ENCODE peak calls at places on chromosomes 1 and 21, in six cellular contexts. One of them, this sample, is unnamed.

GRCh38 chr21:26140185-26140584 is 30.4 kb downstream of the APP start:
- DNase-seq in GM12878: no peak
- DNase-seq in K562: peak
- DNase-seq in HepG2: peak
- DNase-seq in H1: no peak
- DNase-seq in GM12891: no peak
- DNase-seq in this sample: no peak

GRCh38 chr1:247531937-247532336 is 4.3 kb downstream of the OR2C3 start:
- DNase-seq in GM12891: no peak
- DNase-seq in H1: no peak
- DNase-seq in K562: peak
- DNase-seq in GM12878: no peak
- DNase-seq in HepG2: no peak
- DNase-seq in this sample: no peak

GRCh38 chr1:15409400-15410222 is at the start of gene EFHD2:
- DNase-seq in GM12891: peak
- DNase-seq in GM12878: no peak
- DNase-seq in H1: no peak
- DNase-seq in K562: peak
- DNase-seq in HepG2: peak
- DNase-seq in this sample: peak

GRCh38 chr1:21308847-21309652 is 18.8 kb upstream of the ECE1 start:
- DNase-seq in HepG2: no peak
- DNase-seq in H1: no peak
- DNase-seq in GM12878: no peak
- DNase-seq in GM12891: no peak
- DNase-seq in K562: no peak
- DNase-seq in this sample: no peak

GRCh38 chr1:191643060-191643459 is 515.2 kb upstream of the RGS18 start:
- DNase-seq in H1: no peak
- DNase-seq in GM12891: no peak
- DNase-seq in K562: no peak
- DNase-seq in HepG2: no peak
- DNase-seq in GM12878: no peak
- DNase-seq in this sample: no peak

GRCh38 chr1:113784104-113784779 is 25.0 kb upstream of the PHTF1 start:
- DNase-seq in GM12878: peak
- DNase-seq in HepG2: no peak
- DNase-seq in GM12891: no peak
- DNase-seq in H1: no peak
- DNase-seq in K562: no peak
- DNase-seq in this sample: no peak

GRCh38 chr1:228393811-228394570 is 12.6 kb downstream of the TRIM11 start:
- DNase-seq in HepG2: no peak
- DNase-seq in K562: no peak
- DNase-seq in GM12878: no peak
- DNase-seq in GM12891: no peak
- DNase-seq in H1: no peak
- DNase-seq in this sample: no peak

GRCh38 chr21:44724166-44724565 is 12.8 kb upstream of the TSPEAR start:
- DNase-seq in H1: no peak
- DNase-seq in HepG2: no peak
- DNase-seq in K562: no peak
- DNase-seq in GM12878: no peak
- DNase-seq in GM12891: no peak
- DNase-seq in this sample: no peak

GRCh38 chr1:102970496-102971078 is 137.7 kb downstream of the COL11A1 start:
- DNase-seq in GM12878: no peak
- DNase-seq in HepG2: peak
- DNase-seq in H1: no peak
- DNase-seq in K562: peak
- DNase-seq in GM12891: peak
- DNase-seq in this sample: no peak

GRCh38 chr1:46039571-46040052 is 92.8 kb downstream of the PIK3R3 start:
- DNase-seq in H1: no peak
- DNase-seq in K562: no peak
- DNase-seq in GM12891: no peak
- DNase-seq in GM12878: no peak
- DNase-seq in HepG2: no peak
- DNase-seq in this sample: no peak

GRCh38 chr1:208541225-208541855 is 297.2 kb upstream of the PLXNA2 start:
- DNase-seq in GM12878: peak
- DNase-seq in HepG2: no peak
- DNase-seq in K562: no peak
- DNase-seq in GM12891: no peak
- DNase-seq in H1: no peak
- DNase-seq in this sample: no peak

GRCh38 chr1:52867060-52867845 is 24.7 kb downstream of the ZYG11A start:
- DNase-seq in H1: no peak
- DNase-seq in GM12891: peak
- DNase-seq in K562: no peak
- DNase-seq in GM12878: peak
- DNase-seq in HepG2: no peak
- DNase-seq in this sample: peak

GRCh38 chr1:69315416-69315815 is 252.3 kb upstream of the LRRC7 start:
- DNase-seq in GM12891: no peak
- DNase-seq in K562: no peak
- DNase-seq in HepG2: no peak
- DNase-seq in H1: no peak
- DNase-seq in GM12878: no peak
- DNase-seq in this sample: no peak

GRCh38 chr1:67555487-67556296 is 125.5 kb upstream of the SERBP1 start:
- DNase-seq in HepG2: no peak
- DNase-seq in GM12891: no peak
- DNase-seq in H1: no peak
- DNase-seq in K562: no peak
- DNase-seq in GM12878: no peak
- DNase-seq in this sample: no peak

GRCh38 chr21:26909972-26910371 is 56.9 kb downstream of the ADAMTS5 start:
- DNase-seq in HepG2: no peak
- DNase-seq in GM12878: no peak
- DNase-seq in H1: peak
- DNase-seq in GM12891: no peak
- DNase-seq in K562: no peak
- DNase-seq in this sample: no peak

GRCh38 chr1:241250465-241250864 is 106.5 kb downstream of the RGS7 start:
- DNase-seq in K562: no peak
- DNase-seq in GM12891: no peak
- DNase-seq in GM12878: no peak
- DNase-seq in H1: no peak
- DNase-seq in HepG2: no peak
- DNase-seq in this sample: no peak

GRCh38 chr21:44836666-44837471 is 19.0 kb upstream of the SUMO3 start:
- DNase-seq in K562: peak
- DNase-seq in HepG2: peak
- DNase-seq in H1: no peak
- DNase-seq in GM12878: no peak
- DNase-seq in GM12891: no peak
- DNase-seq in this sample: no peak

GRCh38 chr1:20551945-20552727 is at the start of gene FAM43B:
- DNase-seq in H1: no peak
- DNase-seq in K562: peak
- DNase-seq in HepG2: peak
- DNase-seq in GM12891: peak
- DNase-seq in GM12878: no peak
- DNase-seq in this sample: no peak

GRCh38 chr21:41499920-41500319 is 8.0 kb downstream of the TMPRSS2 start:
- DNase-seq in GM12878: no peak
- DNase-seq in K562: no peak
- DNase-seq in GM12891: no peak
- DNase-seq in H1: no peak
- DNase-seq in HepG2: no peak
- DNase-seq in this sample: no peak

GRCh38 chr1:111656093-111657017 is 36.8 kb downstream of the RAP1A start:
- DNase-seq in GM12878: no peak
- DNase-seq in HepG2: peak
- DNase-seq in K562: peak
- DNase-seq in H1: no peak
- DNase-seq in GM12891: no peak
- DNase-seq in this sample: no peak

DNA sequence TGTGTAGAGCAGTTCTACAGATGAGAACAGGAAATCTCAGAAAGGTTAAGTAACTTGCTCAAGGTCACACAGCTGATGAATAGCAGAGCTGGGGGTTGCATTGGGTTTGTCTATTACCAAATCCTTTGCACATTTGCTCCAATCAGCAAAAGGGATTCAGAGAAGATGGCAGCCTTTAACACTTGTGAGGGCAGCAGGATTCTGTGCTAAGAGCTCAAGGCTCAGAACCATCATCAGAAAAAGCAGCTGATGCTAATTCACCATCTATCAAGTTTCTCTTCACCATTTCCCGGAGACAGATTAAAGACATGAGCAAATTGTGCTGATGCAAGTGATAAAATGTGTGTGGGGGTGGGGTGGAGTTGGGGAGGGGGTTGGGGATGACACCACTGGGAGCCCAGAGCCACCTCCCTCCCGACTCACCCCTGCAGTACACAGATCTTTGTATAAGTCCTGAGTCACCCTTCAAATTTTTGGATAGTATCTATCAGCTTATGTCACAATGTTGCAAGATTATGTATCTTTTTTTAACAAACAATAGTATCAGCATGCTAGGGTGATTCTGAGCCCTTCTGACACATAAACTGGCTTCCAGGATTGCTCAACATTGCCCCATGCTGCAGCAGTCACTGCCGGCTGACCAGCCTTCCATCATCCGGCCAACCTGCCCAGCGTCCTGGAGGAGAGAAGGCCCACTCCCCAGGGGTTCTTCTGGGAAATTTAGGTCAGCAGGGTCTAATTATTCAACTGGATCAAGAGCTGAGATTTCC is 2.8 kb upstream of the SPSB1 start:
- DNase-seq in K562: no peak
- DNase-seq in GM12891: no peak
- DNase-seq in HepG2: peak
- DNase-seq in H1: no peak
- DNase-seq in GM12878: no peak
- DNase-seq in this sample: no peak
- TF ChIP-seq TAF1 in K562: no peak
- TF ChIP-seq TAF1 in GM12891: no peak
- TF ChIP-seq TAF1 in HepG2: no peak
- TF ChIP-seq TAF1 in H1: no peak
- TF ChIP-seq TAF1 in GM12878: no peak
- TF ChIP-seq TAF1 in this sample: no peak

GRCh38 chr1:18666317-18666920 is 35.8 kb downstream of the PAX7 start:
- DNase-seq in GM12891: no peak
- DNase-seq in H1: no peak
- DNase-seq in HepG2: no peak
- DNase-seq in K562: no peak
- DNase-seq in GM12878: no peak
- DNase-seq in this sample: no peak
- TF ChIP-seq POLR2AphosphoS5 in GM12891: no peak
- TF ChIP-seq POLR2AphosphoS5 in H1: no peak
- TF ChIP-seq POLR2AphosphoS5 in HepG2: no peak
- TF ChIP-seq POLR2AphosphoS5 in K562: no peak
- TF ChIP-seq POLR2AphosphoS5 in GM12878: no peak
- TF ChIP-seq POLR2AphosphoS5 in this sample: no peak

DNA sequence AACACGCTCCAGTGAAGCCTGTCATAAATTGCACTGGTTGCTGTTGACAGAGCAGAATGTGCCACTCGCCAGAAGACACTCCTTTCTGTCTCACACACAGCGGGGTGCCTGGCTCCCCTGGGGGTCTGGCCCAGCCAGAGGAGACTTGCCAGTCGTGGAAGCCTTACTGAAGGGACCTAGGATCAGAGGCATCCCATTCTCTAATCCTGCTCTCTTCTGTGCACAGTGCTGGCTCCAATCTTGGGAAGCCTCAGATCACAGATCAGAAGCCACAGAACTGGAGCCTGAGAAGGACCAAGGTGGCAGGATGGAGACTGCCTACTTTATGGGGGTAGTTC is 1.4 kb downstream of the SLC9A1 start:
- DNase-seq in GM12891: no peak
- DNase-seq in HepG2: no peak
- DNase-seq in K562: no peak
- DNase-seq in GM12878: no peak
- DNase-seq in H1: no peak
- DNase-seq in this sample: no peak
- TF ChIP-seq POLR2A in GM12891: no peak
- TF ChIP-seq POLR2A in HepG2: no peak
- TF ChIP-seq POLR2A in K562: no peak
- TF ChIP-seq POLR2A in GM12878: no peak
- TF ChIP-seq POLR2A in H1: no peak
- TF ChIP-seq POLR2A in this sample: no peak

DNA sequence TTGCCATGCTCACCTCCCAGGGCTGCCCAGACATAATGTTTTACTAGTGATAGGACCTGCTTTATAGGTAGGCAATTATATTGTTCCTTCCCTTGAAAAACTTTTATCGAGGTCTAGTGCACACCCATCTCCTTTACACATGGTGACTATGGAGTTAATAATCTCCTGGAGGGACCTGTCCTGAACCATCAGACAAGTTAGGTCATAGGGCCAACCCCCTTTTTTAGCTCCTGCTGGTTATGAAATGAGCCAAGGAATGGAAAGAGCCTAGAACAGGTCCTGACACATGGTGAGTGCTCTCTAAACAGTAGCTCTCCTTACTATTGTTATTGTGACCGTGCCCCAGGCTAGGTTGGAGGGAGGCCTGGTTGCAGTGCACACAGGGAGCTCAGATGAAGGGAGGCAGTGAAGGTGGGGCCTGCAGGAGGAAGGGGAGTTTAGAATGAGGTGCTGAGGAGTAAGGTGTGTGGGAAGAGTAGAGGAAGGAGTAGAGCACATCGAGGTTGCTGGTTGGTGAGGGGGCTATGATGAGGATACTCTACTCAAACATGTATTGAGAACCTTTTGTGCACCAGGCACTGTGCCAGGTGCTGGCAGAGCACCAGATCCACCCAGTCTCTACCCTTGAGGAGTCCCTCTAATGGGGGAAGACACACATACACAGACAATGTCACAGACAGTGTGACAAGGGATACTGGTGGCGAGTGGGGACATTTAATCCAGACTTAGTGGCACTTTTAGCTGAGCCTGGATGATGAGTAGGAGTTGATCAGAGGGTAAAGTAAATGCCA is 14.1 kb upstream of the LMNA start:
- DNase-seq in K562: no peak
- DNase-seq in H1: no peak
- DNase-seq in GM12891: no peak
- DNase-seq in GM12878: no peak
- DNase-seq in HepG2: no peak
- DNase-seq in this sample: no peak
- TF ChIP-seq TAF1 in K562: no peak
- TF ChIP-seq TAF1 in H1: no peak
- TF ChIP-seq TAF1 in GM12891: no peak
- TF ChIP-seq TAF1 in GM12878: no peak
- TF ChIP-seq TAF1 in HepG2: no peak
- TF ChIP-seq TAF1 in this sample: no peak

GRCh38 chr1:169874229-169874628 is 19.5 kb downstream of the SCYL3 start:
- DNase-seq in GM12891: no peak
- DNase-seq in GM12878: no peak
- DNase-seq in HepG2: no peak
- DNase-seq in H1: no peak
- DNase-seq in K562: no peak
- DNase-seq in this sample: no peak
- TF ChIP-seq POLR2AphosphoS5 in GM12891: no peak
- TF ChIP-seq POLR2AphosphoS5 in GM12878: no peak
- TF ChIP-seq POLR2AphosphoS5 in HepG2: no peak
- TF ChIP-seq POLR2AphosphoS5 in H1: no peak
- TF ChIP-seq POLR2AphosphoS5 in K562: no peak
- TF ChIP-seq POLR2AphosphoS5 in this sample: no peak